ENCODE peak calls at places on chromosomes 4 and X, in eight cellular contexts. One of them, this sample, is unnamed.

GRCh38 chr4:42709392-42710065 is 52.6 kb upstream of the ATP8A1 start:
- DNase-seq in nephron progenitor cell: no peak
- DNase-seq in fibroblast of lung: no peak
- DNase-seq in A549: no peak
- DNase-seq in NB4: no peak
- DNase-seq in foreskin fibroblast: no peak
- DNase-seq in Peyer's patch: no peak
- DNase-seq in endothelial cell: no peak
- DNase-seq in this sample: no peak

GRCh38 chrX:135168533-135168932 is 2.7 kb downstream of the CT55 start:
- DNase-seq in nephron progenitor cell: no peak
- DNase-seq in fibroblast of lung: no peak
- DNase-seq in A549: no peak
- DNase-seq in NB4: peak; percentile 42
- DNase-seq in foreskin fibroblast: no peak
- DNase-seq in Peyer's patch: no peak
- DNase-seq in endothelial cell: no peak
- DNase-seq in this sample: no peak

GRCh38 chr4:12041828-12042227 is 613.1 kb upstream of the HS3ST1 start:
- DNase-seq in nephron progenitor cell: peak; percentile 5
- DNase-seq in fibroblast of lung: no peak
- DNase-seq in A549: no peak
- DNase-seq in NB4: peak; percentile 50
- DNase-seq in foreskin fibroblast: no peak
- DNase-seq in Peyer's patch: no peak
- DNase-seq in endothelial cell: no peak
- DNase-seq in this sample: no peak

GRCh38 chrX:65723706-65724105 is 56.3 kb downstream of the MSN start:
- DNase-seq in nephron progenitor cell: no peak
- DNase-seq in fibroblast of lung: no peak
- DNase-seq in A549: no peak
- DNase-seq in NB4: no peak
- DNase-seq in foreskin fibroblast: no peak
- DNase-seq in Peyer's patch: no peak
- DNase-seq in endothelial cell: no peak
- DNase-seq in this sample: no peak

GRCh38 chrX:138914751-138915150 is 203.2 kb upstream of the FGF13 start:
- DNase-seq in nephron progenitor cell: no peak
- DNase-seq in fibroblast of lung: no peak
- DNase-seq in A549: no peak
- DNase-seq in NB4: no peak
- DNase-seq in foreskin fibroblast: no peak
- DNase-seq in Peyer's patch: no peak
- DNase-seq in endothelial cell: no peak
- DNase-seq in this sample: no peak

GRCh38 chrX:8815460-8816065 is 14.4 kb upstream of the FAM9A start:
- DNase-seq in nephron progenitor cell: peak; percentile 41
- DNase-seq in fibroblast of lung: peak; percentile 42
- DNase-seq in A549: peak; percentile 45
- DNase-seq in NB4: peak; percentile 53
- DNase-seq in foreskin fibroblast: peak; percentile 64
- DNase-seq in Peyer's patch: no peak
- DNase-seq in endothelial cell: peak; percentile 50
- DNase-seq in this sample: peak; percentile 2

GRCh38 chr4:150130953-150131352 is 52.7 kb downstream of the DCLK2 start:
- DNase-seq in nephron progenitor cell: no peak
- DNase-seq in fibroblast of lung: peak; percentile 89
- DNase-seq in A549: no peak
- DNase-seq in NB4: no peak
- DNase-seq in foreskin fibroblast: peak; percentile 88
- DNase-seq in Peyer's patch: no peak
- DNase-seq in endothelial cell: no peak
- DNase-seq in this sample: peak; percentile 60

GRCh38 chr4:146485968-146486367 is 35.8 kb downstream of the SLC10A7 start:
- DNase-seq in nephron progenitor cell: no peak
- DNase-seq in fibroblast of lung: no peak
- DNase-seq in A549: no peak
- DNase-seq in NB4: no peak
- DNase-seq in foreskin fibroblast: no peak
- DNase-seq in Peyer's patch: no peak
- DNase-seq in endothelial cell: no peak
- DNase-seq in this sample: no peak

GRCh38 chr4:139300431-139301142 is 718 bp upstream of the NAA15 start:
- DNase-seq in nephron progenitor cell: peak; percentile 13
- DNase-seq in fibroblast of lung: peak; percentile 65
- DNase-seq in A549: peak; percentile 25
- DNase-seq in NB4: peak; percentile 68
- DNase-seq in foreskin fibroblast: peak; percentile 77
- DNase-seq in Peyer's patch: no peak
- DNase-seq in endothelial cell: no peak
- DNase-seq in this sample: peak; percentile 63

GRCh38 chr4:153151535-153152452 is 52.4 kb upstream of the TRIM2 start:
- DNase-seq in nephron progenitor cell: peak; percentile 80
- DNase-seq in fibroblast of lung: peak; percentile 46
- DNase-seq in A549: peak; percentile 25
- DNase-seq in NB4: peak; percentile 71
- DNase-seq in foreskin fibroblast: peak; percentile 38
- DNase-seq in Peyer's patch: peak; percentile 78
- DNase-seq in endothelial cell: peak; percentile 41
- DNase-seq in this sample: no peak

GRCh38 chrX:154595559-154595958 is 10.6 kb downstream of the CTAG1A start:
- DNase-seq in nephron progenitor cell: no peak
- DNase-seq in fibroblast of lung: no peak
- DNase-seq in A549: no peak
- DNase-seq in NB4: no peak
- DNase-seq in foreskin fibroblast: no peak
- DNase-seq in Peyer's patch: no peak
- DNase-seq in endothelial cell: no peak
- DNase-seq in this sample: no peak

GRCh38 chr4:164345756-164346155 is 408.2 kb upstream of the SMIM31 start:
- DNase-seq in nephron progenitor cell: no peak
- DNase-seq in fibroblast of lung: peak; percentile 43
- DNase-seq in A549: no peak
- DNase-seq in NB4: no peak
- DNase-seq in foreskin fibroblast: no peak
- DNase-seq in Peyer's patch: no peak
- DNase-seq in endothelial cell: no peak
- DNase-seq in this sample: no peak

GRCh38 chr4:93199492-93199891 is 629.1 kb upstream of the ATOH1 start:
- DNase-seq in nephron progenitor cell: peak; percentile 9
- DNase-seq in fibroblast of lung: peak; percentile 65
- DNase-seq in A549: peak; percentile 42
- DNase-seq in NB4: peak; percentile 36
- DNase-seq in foreskin fibroblast: peak; percentile 51
- DNase-seq in Peyer's patch: no peak
- DNase-seq in endothelial cell: peak; percentile 16
- DNase-seq in this sample: no peak

GRCh38 chrX:79161655-79162054 is 17.2 kb downstream of the GPR174 start:
- DNase-seq in nephron progenitor cell: no peak
- DNase-seq in fibroblast of lung: no peak
- DNase-seq in A549: no peak
- DNase-seq in NB4: peak; percentile 2
- DNase-seq in foreskin fibroblast: peak; percentile 15
- DNase-seq in Peyer's patch: no peak
- DNase-seq in endothelial cell: no peak
- DNase-seq in this sample: no peak

GRCh38 chr4:139743027-139743426 is 77.4 kb downstream of the MGST2 start:
- DNase-seq in nephron progenitor cell: no peak
- DNase-seq in fibroblast of lung: no peak
- DNase-seq in A549: no peak
- DNase-seq in NB4: no peak
- DNase-seq in foreskin fibroblast: no peak
- DNase-seq in Peyer's patch: no peak
- DNase-seq in endothelial cell: no peak
- DNase-seq in this sample: no peak

GRCh38 chr4:62288803-62289541 is 1088.8 kb downstream of the ADGRL3 start:
- DNase-seq in nephron progenitor cell: no peak
- DNase-seq in fibroblast of lung: peak; percentile 15
- DNase-seq in A549: no peak
- DNase-seq in NB4: no peak
- DNase-seq in foreskin fibroblast: no peak
- DNase-seq in Peyer's patch: no peak
- DNase-seq in endothelial cell: no peak
- DNase-seq in this sample: no peak

GRCh38 chrX:101108293-101108692 is 10.3 kb downstream of the CENPI start:
- DNase-seq in nephron progenitor cell: no peak
- DNase-seq in fibroblast of lung: peak; percentile 56
- DNase-seq in A549: no peak
- DNase-seq in NB4: no peak
- DNase-seq in foreskin fibroblast: peak; percentile 81
- DNase-seq in Peyer's patch: no peak
- DNase-seq in endothelial cell: no peak
- DNase-seq in this sample: peak; percentile 62

GRCh38 chrX:117895418-117895817 is 221.2 kb downstream of the KLHL13 start:
- DNase-seq in nephron progenitor cell: no peak
- DNase-seq in fibroblast of lung: no peak
- DNase-seq in A549: no peak
- DNase-seq in NB4: no peak
- DNase-seq in foreskin fibroblast: no peak
- DNase-seq in Peyer's patch: no peak
- DNase-seq in endothelial cell: no peak
- DNase-seq in this sample: no peak

GRCh38 chr4:8848507-8849265 is 23.0 kb downstream of the HMX1 start:
- DNase-seq in nephron progenitor cell: no peak
- DNase-seq in fibroblast of lung: no peak
- DNase-seq in A549: no peak
- DNase-seq in NB4: no peak
- DNase-seq in foreskin fibroblast: no peak
- DNase-seq in Peyer's patch: no peak
- DNase-seq in endothelial cell: no peak
- DNase-seq in this sample: no peak

GRCh38 chrX:149540621-149541520 is at the start of gene EOLA1:
- DNase-seq in nephron progenitor cell: peak; percentile 26
- DNase-seq in fibroblast of lung: peak; percentile 96
- DNase-seq in A549: peak; percentile 97
- DNase-seq in NB4: peak; percentile 97
- DNase-seq in foreskin fibroblast: peak; percentile 95
- DNase-seq in Peyer's patch: peak; percentile 88
- DNase-seq in endothelial cell: peak; percentile 7
- DNase-seq in this sample: peak; percentile 92

GRCh38 chr4:155353923-155354540 is 22.7 kb downstream of the MAP9 start:
- DNase-seq in nephron progenitor cell: peak; percentile 78
- DNase-seq in fibroblast of lung: peak; percentile 68
- DNase-seq in A549: peak; percentile 59
- DNase-seq in NB4: peak; percentile 55
- DNase-seq in foreskin fibroblast: peak; percentile 50
- DNase-seq in Peyer's patch: peak; percentile 60
- DNase-seq in endothelial cell: peak; percentile 75
- DNase-seq in this sample: no peak

GRCh38 chrX:24693453-24694202 is at the start of gene POLA1:
- DNase-seq in nephron progenitor cell: peak; percentile 97
- DNase-seq in fibroblast of lung: peak; percentile 96
- DNase-seq in A549: peak; percentile 97
- DNase-seq in NB4: peak; percentile 96
- DNase-seq in foreskin fibroblast: peak; percentile 97
- DNase-seq in Peyer's patch: peak; percentile 87
- DNase-seq in endothelial cell: peak; percentile 87
- DNase-seq in this sample: peak; percentile 95
- TF ChIP-seq CTCF in nephron progenitor cell: no peak
- TF ChIP-seq CTCF in fibroblast of lung: peak; percentile 27
- TF ChIP-seq CTCF in A549: peak; percentile 23
- TF ChIP-seq CTCF in NB4: no peak
- TF ChIP-seq CTCF in foreskin fibroblast: peak; percentile 34
- TF ChIP-seq CTCF in Peyer's patch: no peak
- TF ChIP-seq CTCF in endothelial cell: no peak
- TF ChIP-seq CTCF in this sample: peak; percentile 16

GRCh38 chrX:119186763-119187162 is 49.3 kb upstream of the PGRMC1 start:
- DNase-seq in nephron progenitor cell: peak; percentile 4
- DNase-seq in fibroblast of lung: no peak
- DNase-seq in A549: peak; percentile 12
- DNase-seq in NB4: no peak
- DNase-seq in foreskin fibroblast: no peak
- DNase-seq in Peyer's patch: no peak
- DNase-seq in endothelial cell: no peak
- DNase-seq in this sample: no peak

GRCh38 chrX:119189586-119189985 is 46.5 kb upstream of the PGRMC1 start:
- DNase-seq in nephron progenitor cell: no peak
- DNase-seq in fibroblast of lung: peak; percentile 18
- DNase-seq in A549: no peak
- DNase-seq in NB4: no peak
- DNase-seq in foreskin fibroblast: peak; percentile 58
- DNase-seq in Peyer's patch: no peak
- DNase-seq in endothelial cell: no peak
- DNase-seq in this sample: no peak

GRCh38 chrX:119186194-119186593 is 49.9 kb upstream of the PGRMC1 start:
- DNase-seq in nephron progenitor cell: no peak
- DNase-seq in fibroblast of lung: no peak
- DNase-seq in A549: no peak
- DNase-seq in NB4: no peak
- DNase-seq in foreskin fibroblast: no peak
- DNase-seq in Peyer's patch: no peak
- DNase-seq in endothelial cell: no peak
- DNase-seq in this sample: no peak

GRCh38 chrX:119189115-119189514 is 47.0 kb upstream of the PGRMC1 start:
- DNase-seq in nephron progenitor cell: no peak
- DNase-seq in fibroblast of lung: no peak
- DNase-seq in A549: no peak
- DNase-seq in NB4: no peak
- DNase-seq in foreskin fibroblast: no peak
- DNase-seq in Peyer's patch: no peak
- DNase-seq in endothelial cell: no peak
- DNase-seq in this sample: no peak

GRCh38 chrX:119187298-119187697 is 48.8 kb upstream of the PGRMC1 start:
- DNase-seq in nephron progenitor cell: no peak
- DNase-seq in fibroblast of lung: no peak
- DNase-seq in A549: peak; percentile 56
- DNase-seq in NB4: peak; percentile 5
- DNase-seq in foreskin fibroblast: no peak
- DNase-seq in Peyer's patch: no peak
- DNase-seq in endothelial cell: no peak
- DNase-seq in this sample: no peak
- TF ChIP-seq CTCF in nephron progenitor cell: no peak
- TF ChIP-seq CTCF in fibroblast of lung: no peak
- TF ChIP-seq CTCF in A549: no peak
- TF ChIP-seq CTCF in NB4: no peak
- TF ChIP-seq CTCF in foreskin fibroblast: no peak
- TF ChIP-seq CTCF in Peyer's patch: no peak
- TF ChIP-seq CTCF in endothelial cell: no peak
- TF ChIP-seq CTCF in this sample: no peak

GRCh38 chr4:58247792-58248191 is 1137.6 kb upstream of the IGFBP7 start:
- DNase-seq in nephron progenitor cell: no peak
- DNase-seq in fibroblast of lung: no peak
- DNase-seq in A549: peak; percentile 35
- DNase-seq in NB4: peak; percentile 24
- DNase-seq in foreskin fibroblast: no peak
- DNase-seq in Peyer's patch: no peak
- DNase-seq in endothelial cell: peak; percentile 4
- DNase-seq in this sample: no peak
- TF ChIP-seq CTCF in nephron progenitor cell: no peak
- TF ChIP-seq CTCF in fibroblast of lung: no peak
- TF ChIP-seq CTCF in A549: peak; percentile 23
- TF ChIP-seq CTCF in NB4: peak; percentile 17
- TF ChIP-seq CTCF in foreskin fibroblast: no peak
- TF ChIP-seq CTCF in Peyer's patch: no peak
- TF ChIP-seq CTCF in endothelial cell: no peak
- TF ChIP-seq CTCF in this sample: no peak

DNA sequence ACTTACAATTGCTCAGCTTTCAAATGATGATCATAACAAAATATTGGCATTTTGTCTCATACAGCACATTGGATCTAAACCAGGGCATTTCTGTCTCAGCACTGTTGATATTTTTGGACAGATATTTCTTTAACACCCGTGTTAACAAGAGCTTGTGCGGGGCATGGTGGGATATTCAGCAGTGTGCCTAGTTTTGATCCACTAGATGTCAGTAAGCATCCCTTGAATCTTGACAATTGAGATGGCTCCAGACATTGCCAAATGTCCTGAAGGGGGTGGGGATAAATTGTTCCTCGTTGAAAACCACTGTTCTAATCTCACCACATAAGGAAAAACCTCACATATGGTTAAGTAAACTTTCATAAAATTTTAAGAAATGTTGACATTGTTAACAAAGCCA is 806.3 kb downstream of the STIM2 start:
- DNase-seq in nephron progenitor cell: no peak
- DNase-seq in fibroblast of lung: peak; percentile 18
- DNase-seq in A549: peak; percentile 26
- DNase-seq in NB4: peak; percentile 48
- DNase-seq in foreskin fibroblast: no peak
- DNase-seq in Peyer's patch: no peak
- DNase-seq in endothelial cell: no peak
- DNase-seq in this sample: no peak
- TF ChIP-seq CTCF in nephron progenitor cell: no peak
- TF ChIP-seq CTCF in fibroblast of lung: no peak
- TF ChIP-seq CTCF in A549: no peak
- TF ChIP-seq CTCF in NB4: peak; percentile 33
- TF ChIP-seq CTCF in foreskin fibroblast: no peak
- TF ChIP-seq CTCF in Peyer's patch: no peak
- TF ChIP-seq CTCF in endothelial cell: no peak
- TF ChIP-seq CTCF in this sample: peak; percentile 36

This sample was measured in HFFc6.